ENCODE peak calls at places on chromosomes 4 and X, in seven cellular contexts. X, O, E, D, Z, T and A are unnamed samples.

GRCh38 chr4:185534850-185535761 is at the start of gene PDLIM3:
- DNase-seq in Z (no peak), D (no peak), T (no peak), E (no peak), X (peak), O (peak), A (peak)

GRCh38 chr4:150999091-150999490 is 16.0 kb downstream of the LRBA start:
- DNase-seq in E (no peak), D (no peak), X (no peak), Z (no peak), O (no peak), T (no peak), A (no peak)

GRCh38 chrX:12648995-12649394 is 142.2 kb upstream of the PRPS2 start:
- DNase-seq in X (no peak), Z (no peak), T (no peak), D (no peak), O (no peak), E (no peak), A (no peak)

GRCh38 chr4:4594531-4594930 is 52.7 kb upstream of the STX18 start:
- DNase-seq in T (no peak), E (no peak), Z (no peak), X (no peak), O (no peak), D (no peak), A (no peak)

GRCh38 chr4:106238819-106239420 is 77.1 kb downstream of the TBCK start:
- DNase-seq in X (peak), O (no peak), Z (no peak), T (no peak), E (no peak), D (peak), A (peak)

GRCh38 chrX:18490816-18491215 is 65.4 kb downstream of the CDKL5 start:
- DNase-seq in O (no peak), E (no peak), X (peak), D (no peak), Z (no peak), T (no peak), A (no peak)

GRCh38 chr4:42750091-42750490 is 93.2 kb upstream of the ATP8A1 start:
- DNase-seq in D (no peak), X (peak), T (peak), Z (peak), E (no peak), O (no peak), A (no peak)

GRCh38 chr4:127875791-127876190 is 4.9 kb upstream of the PLK4 start:
- DNase-seq in E (no peak), O (no peak), T (no peak), D (no peak), X (no peak), Z (no peak), A (no peak)

GRCh38 chr4:74692973-74693372 is 101.3 kb downstream of the BTC start:
- DNase-seq in E (no peak), D (no peak), Z (no peak), O (no peak), X (no peak), T (no peak), A (no peak)

GRCh38 chr4:24202579-24202978 is 312.7 kb upstream of the PPARGC1A start:
- DNase-seq in O (no peak), E (no peak), Z (no peak), D (no peak), T (no peak), X (no peak), A (no peak)

GRCh38 chr4:165915215-165915614 is 42.2 kb downstream of the TLL1 start:
- DNase-seq in E (no peak), Z (no peak), D (no peak), T (no peak), X (no peak), O (no peak), A (no peak)

GRCh38 chrX:153338836-153339235 is 4.9 kb downstream of the ZNF275 start:
- DNase-seq in D (no peak), X (no peak), O (no peak), T (no peak), Z (no peak), E (no peak), A (no peak)

GRCh38 chrX:68929332-68930150 is 100.7 kb downstream of the EFNB1 start:
- DNase-seq in D (no peak), Z (no peak), X (peak), E (no peak), O (no peak), T (no peak), A (no peak)

GRCh38 chr4:87120411-87121162 is 99.8 kb downstream of the KLHL8 start:
- DNase-seq in E (no peak), O (no peak), X (peak), Z (no peak), T (no peak), D (no peak), A (no peak)

GRCh38 chr4:122948671-122949070 is 26.3 kb upstream of the NUDT6 start:
- DNase-seq in X (no peak), E (no peak), D (no peak), O (no peak), T (no peak), Z (no peak), A (no peak)

GRCh38 chr4:183333983-183334382 is 11.8 kb upstream of the CLDN24 start:
- DNase-seq in D (no peak), Z (no peak), T (no peak), X (peak), O (no peak), E (no peak), A (no peak)

GRCh38 chr4:66633472-66633871 is 911.8 kb downstream of the CENPC start:
- DNase-seq in E (no peak), Z (no peak), T (no peak), X (no peak), D (peak), O (no peak), A (no peak)

GRCh38 chrX:149504226-149504914 is 736 bp downstream of the IDS start:
- DNase-seq in E (peak), D (no peak), Z (peak), X (peak), O (peak), T (peak), A (peak)

GRCh38 chr4:7653510-7654414 is 219.0 kb upstream of the PSAPL1 start:
- DNase-seq in D (no peak), T (no peak), E (no peak), O (no peak), Z (no peak), X (no peak), A (no peak)

GRCh38 chrX:9279271-9279596 is 185.6 kb upstream of the TBL1X start:
- DNase-seq in E (no peak), O (no peak), X (no peak), T (no peak), D (no peak), Z (no peak), A (no peak)

GRCh38 chr4:87151730-87152129 is 68.7 kb downstream of the KLHL8 start:
- DNase-seq in Z (no peak), O (no peak), E (no peak), D (peak), T (no peak), X (no peak), A (no peak)

GRCh38 chrX:79243691-79244090 is 99.2 kb downstream of the GPR174 start:
- DNase-seq in O (no peak), D (no peak), T (no peak), X (no peak), E (no peak), Z (no peak), A (no peak)

GRCh38 chr4:41532880-41533279 is 5.1 kb upstream of the LIMCH1 start:
- DNase-seq in E (no peak), X (peak), D (no peak), O (no peak), Z (no peak), T (no peak), A (no peak)

GRCh38 chrX:46325312-46325877 is 219.8 kb downstream of the ZNF674 start:
- DNase-seq in Z (no peak), T (no peak), D (peak), E (no peak), X (peak), O (no peak), A (peak)

GRCh38 chr4:116618638-116619037 is 466.7 kb downstream of the TRAM1L1 start:
- DNase-seq in O (no peak), X (no peak), Z (no peak), E (no peak), T (no peak), D (no peak), A (no peak)

GRCh38 chr4:28146191-28146590 is 1285.5 kb downstream of the STIM2 start:
- DNase-seq in D (no peak), E (no peak), T (no peak), X (no peak), O (no peak), Z (no peak), A (no peak)

GRCh38 chrX:41468647-41469323 is 21.6 kb downstream of the NYX start:
- DNase-seq in E (no peak), X (no peak), O (no peak), Z (no peak), D (no peak), T (no peak), A (no peak)

GRCh38 chr4:72571337-72571736 is 2.3 kb upstream of the ADAMTS3 start:
- DNase-seq in D (no peak), Z (no peak), O (no peak), X (no peak), T (no peak), E (no peak), A (no peak)

GRCh38 chrX:86171366-86171765 is 23.1 kb downstream of the DACH2 start:
- DNase-seq in T (no peak), X (peak), O (no peak), D (peak), Z (no peak), E (no peak), A (peak)

GRCh38 chr4:11497212-11497806 is 68.6 kb upstream of the HS3ST1 start:
- DNase-seq in X (no peak), D (no peak), O (no peak), Z (no peak), E (no peak), T (no peak), A (no peak)

GRCh38 chrX:105651052-105651451 is 171.3 kb upstream of the NRK start:
- DNase-seq in X (no peak), D (no peak), O (no peak), E (no peak), T (no peak), Z (no peak), A (no peak)

GRCh38 chr4:87093443-87094123 is 126.8 kb downstream of the KLHL8 start:
- DNase-seq in E (no peak), X (peak), D (no peak), Z (peak), T (peak), O (no peak), A (peak)

GRCh38 chrX:115561605-115562491 is 874 bp downstream of the PLS3 start:
- DNase-seq in Z (no peak), E (no peak), X (peak), O (peak), T (no peak), D (no peak), A (peak)

GRCh38 chr4:15162046-15162445 is 159.8 kb downstream of the CPEB2 start:
- DNase-seq in E (no peak), D (no peak), O (no peak), T (no peak), Z (no peak), X (no peak), A (no peak)

GRCh38 chr4:163991268-163991667 is 496.8 kb downstream of the TMA16 start:
- DNase-seq in D (no peak), T (no peak), E (no peak), Z (no peak), X (no peak), O (no peak), A (no peak)

GRCh38 chr4:111775908-111776307 is 369.3 kb upstream of the FAM241A start:
- DNase-seq in E (no peak), O (no peak), Z (no peak), X (no peak), T (no peak), D (no peak), A (no peak)

GRCh38 chr4:112751447-112751846 is 114.5 kb downstream of the LARP7 start:
- DNase-seq in Z (no peak), T (no peak), E (no peak), O (no peak), D (no peak), X (no peak), A (no peak)

GRCh38 chr4:17398805-17399204 is 113.1 kb downstream of the QDPR start:
- DNase-seq in Z (no peak), T (no peak), D (no peak), X (no peak), E (no peak), O (no peak), A (no peak)